ENCODE peak calls at places on chromosomes 1 and 21, in seven cellular contexts. Z is H1, E is K562, Q is SK-N-SH, N is GM12878, J is HepG2, S is GM12892. W is an unnamed sample.

GRCh38 chr1:8409107-8409506 is 91.2 kb downstream of the SLC45A1 start:
- DNase-seq in Z (no peak), E (peak), Q (no peak), N (no peak), J (peak), S (no peak), W (peak)

GRCh38 chr1:9689971-9690381 is 38.4 kb downstream of the PIK3CD start:
- DNase-seq in Z (no peak), E (peak), Q (peak), N (no peak), J (no peak), S (no peak), W (no peak)

GRCh38 chr1:12071892-12072291 is 8.8 kb downstream of the TNFRSF8 start:
- DNase-seq in Z (no peak), E (no peak), Q (no peak), N (no peak), J (no peak), S (no peak), W (no peak)

GRCh38 chr1:60279798-60280197 is 206.2 kb upstream of the C1orf87 start:
- DNase-seq in Z (no peak), E (no peak), Q (no peak), N (no peak), J (no peak), S (no peak), W (no peak)

GRCh38 chr1:87279966-87280535 is 48.6 kb upstream of the LMO4 start:
- DNase-seq in Z (no peak), E (no peak), Q (no peak), N (no peak), J (no peak), S (no peak), W (no peak)

GRCh38 chr1:198444792-198445191 is 95.7 kb downstream of the ATP6V1G3 start:
- DNase-seq in Z (no peak), E (no peak), Q (no peak), N (no peak), J (no peak), S (no peak), W (no peak)

GRCh38 chr1:14626869-14627607 is 28.6 kb downstream of the KAZN start:
- DNase-seq in Z (no peak), E (peak), Q (peak), N (no peak), J (no peak), S (no peak), W (no peak)

GRCh38 chr1:23810818-23811420 is 10.4 kb upstream of the GALE start:
- DNase-seq in Z (no peak), E (peak), Q (peak), N (peak), J (no peak), S (peak), W (no peak)

GRCh38 chr1:30033276-30034104 is 689.9 kb downstream of the MATN1 start:
- DNase-seq in Z (no peak), E (no peak), Q (no peak), N (no peak), J (no peak), S (no peak), W (no peak)

GRCh38 chr21:25858328-25858727 is 123.6 kb downstream of the GABPA start:
- DNase-seq in Z (no peak), E (no peak), Q (no peak), N (no peak), J (no peak), S (no peak), W (no peak)

GRCh38 chr1:51644533-51645197 is 27.8 kb downstream of the OSBPL9 start:
- DNase-seq in Z (peak), E (no peak), Q (no peak), N (no peak), J (no peak), S (no peak), W (no peak)

GRCh38 chr1:170073893-170074249 is 624 bp downstream of the KIFAP3 start:
- DNase-seq in Z (no peak), E (no peak), Q (no peak), N (no peak), J (no peak), S (no peak), W (no peak)

GRCh38 chr1:181486098-181486420 is 2.7 kb downstream of the CACNA1E start:
- DNase-seq in Z (no peak), E (no peak), Q (no peak), N (no peak), J (no peak), S (no peak), W (no peak)

GRCh38 chr1:41419584-41420295 is 58.5 kb downstream of the FOXO6 start:
- DNase-seq in Z (no peak), E (no peak), Q (no peak), N (no peak), J (no peak), S (no peak), W (no peak)

GRCh38 chr1:41420351-41420750 is 59.1 kb downstream of the FOXO6 start:
- DNase-seq in Z (no peak), E (no peak), Q (no peak), N (no peak), J (no peak), S (no peak), W (no peak)

GRCh38 chr1:41417335-41417682 is 56.1 kb downstream of the FOXO6 start:
- DNase-seq in Z (no peak), E (no peak), Q (no peak), N (no peak), J (no peak), S (no peak), W (no peak)

GRCh38 chr1:41417746-41418145 is 56.5 kb downstream of the FOXO6 start:
- DNase-seq in Z (no peak), E (no peak), Q (no peak), N (no peak), J (no peak), S (no peak), W (no peak)

DNA sequence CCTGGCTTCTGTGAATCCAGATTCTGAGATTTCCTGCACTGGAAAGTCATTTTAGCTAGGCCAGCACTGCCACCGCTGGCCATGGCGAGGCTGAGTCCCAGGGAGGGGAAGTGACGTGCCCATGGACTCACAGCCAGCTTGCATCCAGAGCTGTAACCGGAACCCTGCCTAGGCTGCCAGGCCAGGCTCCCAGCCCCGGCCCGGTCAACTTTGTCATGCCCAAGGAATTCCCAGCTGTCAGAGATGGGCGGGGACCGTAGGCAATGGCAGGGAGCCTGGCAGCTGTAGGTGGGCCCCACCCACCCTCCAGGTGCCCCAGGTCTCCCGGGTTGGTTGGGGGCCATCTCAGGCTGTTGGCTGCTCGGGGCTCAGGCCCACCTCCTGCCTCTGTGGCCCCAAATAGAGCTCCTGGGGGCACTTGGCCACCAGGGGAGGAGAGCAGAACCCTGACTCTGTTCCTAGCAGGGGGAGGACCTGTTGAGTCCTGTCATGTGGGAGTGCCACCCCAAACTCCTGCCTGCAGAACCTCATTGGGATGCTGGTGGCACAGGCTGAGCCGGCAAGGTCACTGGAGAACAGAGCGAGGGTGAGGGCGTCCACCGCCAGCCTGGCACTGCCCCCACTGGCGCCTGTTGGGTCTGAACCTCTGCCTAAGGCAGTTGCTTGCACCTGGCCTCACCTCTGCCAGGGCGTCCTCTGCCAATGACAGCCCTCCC is 57.8 kb downstream of the FOXO6 start:
- DNase-seq in Z (no peak), E (no peak), Q (no peak), N (no peak), J (peak), S (no peak), W (no peak)
- TF ChIP-seq TAF1 in Z (no peak), E (no peak), Q (peak), N (no peak), J (no peak), S (no peak), W (no peak)

DNA sequence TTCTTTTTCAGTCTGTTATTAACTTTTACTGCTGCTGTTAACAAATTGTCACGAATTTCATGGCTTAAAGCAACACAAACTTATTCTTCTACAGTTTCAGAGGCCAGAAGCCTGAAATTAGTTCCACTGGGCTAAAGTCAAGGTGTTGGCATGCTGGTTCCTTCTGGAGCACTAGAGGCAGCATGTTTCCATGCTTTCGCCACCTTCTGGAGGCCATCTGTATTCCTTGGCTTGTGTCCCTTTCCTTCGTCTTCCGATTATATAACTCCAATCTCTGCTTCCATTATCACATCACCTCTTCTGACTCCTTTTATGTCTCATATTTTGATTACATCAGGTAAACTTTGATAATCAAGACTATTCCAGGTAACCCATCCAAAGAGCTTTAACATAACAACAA is 1742.1 kb downstream of the BRINP3 start:
- DNase-seq in Z (no peak), E (no peak), Q (no peak), N (no peak), J (peak), S (no peak), W (no peak)
- TF ChIP-seq TAF1 in Z (no peak), E (no peak), Q (no peak), N (no peak), J (no peak), S (no peak), W (no peak)

DNA sequence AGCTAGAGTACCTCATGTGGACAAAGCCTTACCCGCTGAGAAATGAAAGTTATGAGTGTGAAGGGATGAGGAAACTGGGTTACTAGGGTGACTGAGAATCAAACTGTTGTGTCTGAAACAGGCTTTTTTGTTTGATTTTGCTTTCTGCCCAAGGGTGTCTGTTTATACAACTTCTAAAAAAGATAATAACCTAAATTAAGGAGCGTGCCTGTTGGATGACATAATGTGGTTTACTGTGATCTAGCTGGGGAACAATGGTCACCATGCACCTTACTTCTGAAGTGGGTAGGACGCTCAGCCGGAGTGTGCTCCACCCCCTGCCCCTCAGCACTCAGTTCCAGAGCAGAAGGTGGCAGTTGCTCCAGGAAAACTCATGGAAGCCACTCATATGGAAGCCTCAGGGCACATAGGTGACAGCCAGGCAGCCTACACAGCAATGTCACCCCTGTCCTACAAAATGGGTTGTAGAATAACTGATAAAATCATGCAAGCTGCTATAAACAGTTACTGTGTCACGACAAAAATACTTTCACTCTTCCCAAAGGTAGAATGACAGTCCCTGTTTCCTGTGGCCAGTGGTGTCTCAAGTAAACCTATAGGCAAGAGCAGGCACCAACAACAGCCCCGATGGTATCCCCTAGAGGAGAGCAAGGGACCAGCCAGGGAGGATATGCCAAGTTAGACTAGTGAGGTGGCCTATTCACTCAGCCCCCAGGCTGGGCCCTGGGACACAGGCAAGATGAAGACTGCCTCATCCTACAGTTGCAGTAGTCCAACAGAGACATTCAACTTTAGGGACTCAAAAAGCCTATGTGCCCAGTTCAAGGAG is 29.3 kb downstream of the SIPA1L2 start:
- DNase-seq in Z (no peak), E (no peak), Q (no peak), N (no peak), J (no peak), S (no peak), W (no peak)
- TF ChIP-seq TAF1 in Z (no peak), E (no peak), Q (no peak), N (no peak), J (no peak), S (no peak), W (no peak)

GRCh38 chr1:184771190-184771691 is 16.6 kb upstream of the EDEM3 start:
- DNase-seq in Z (no peak), E (peak), Q (no peak), N (no peak), J (no peak), S (no peak), W (no peak)
- TF ChIP-seq TAF1 in Z (no peak), E (peak), Q (no peak), N (no peak), J (no peak), S (no peak), W (no peak)

GRCh38 chr1:241600496-241600901 is 39.7 kb downstream of the CHML start:
- DNase-seq in Z (no peak), E (no peak), Q (no peak), N (peak), J (no peak), S (no peak), W (no peak)

GRCh38 chr1:241593186-241593585 is 47.0 kb downstream of the CHML start:
- DNase-seq in Z (no peak), E (no peak), Q (no peak), N (no peak), J (no peak), S (no peak), W (no peak)

GRCh38 chr1:241603626-241604337 is 36.4 kb downstream of the CHML start:
- DNase-seq in Z (no peak), E (no peak), Q (no peak), N (no peak), J (no peak), S (no peak), W (no peak)

GRCh38 chr1:241596633-241597032 is 43.5 kb downstream of the CHML start:
- DNase-seq in Z (no peak), E (no peak), Q (no peak), N (no peak), J (no peak), S (no peak), W (no peak)

DNA sequence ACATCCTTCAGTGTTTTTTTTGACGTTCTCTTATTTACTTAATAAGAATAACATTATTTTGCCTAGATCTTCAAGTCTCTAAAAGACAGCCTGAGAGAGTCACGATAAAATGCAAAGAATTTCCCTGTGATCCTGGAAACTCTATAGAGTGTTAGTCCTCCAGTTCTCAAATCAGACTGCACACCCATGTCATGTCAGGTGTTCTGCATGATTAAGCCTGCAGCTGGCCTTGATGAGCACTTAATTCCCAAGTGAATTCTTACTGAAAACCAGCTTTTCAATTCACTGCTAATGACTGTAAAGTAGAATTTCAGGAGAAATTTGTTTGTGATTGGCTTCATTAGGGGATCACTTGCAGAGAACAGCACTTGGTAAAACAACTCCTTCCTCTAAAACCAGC is 41.9 kb downstream of the CHML start:
- DNase-seq in Z (no peak), E (no peak), Q (no peak), N (peak), J (no peak), S (no peak), W (no peak)
- TF ChIP-seq TAF1 in Z (no peak), E (no peak), Q (no peak), N (no peak), J (no peak), S (no peak), W (no peak)

DNA sequence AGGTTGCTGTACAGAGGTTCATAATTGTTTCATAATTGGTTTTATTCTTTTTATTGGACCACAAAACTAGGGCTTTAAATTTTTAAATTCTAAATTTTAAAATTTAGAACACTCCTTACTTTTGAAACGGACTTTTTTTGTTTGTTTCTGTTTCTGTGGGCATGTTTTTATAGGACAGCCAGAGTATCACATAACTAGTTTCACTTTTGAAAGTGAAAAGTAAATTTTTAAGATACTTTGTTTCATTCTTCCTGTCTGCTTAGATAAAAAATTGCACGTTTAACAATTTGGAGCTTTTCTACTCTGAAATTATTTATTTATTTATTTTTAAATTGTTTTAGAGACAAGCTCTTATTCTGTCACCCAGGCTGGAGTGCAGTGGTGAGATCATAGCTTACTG is 29.7 kb downstream of the MDM4 start:
- DNase-seq in Z (no peak), E (no peak), Q (no peak), N (no peak), J (no peak), S (no peak), W (no peak)
- TF ChIP-seq TAF1 in Z (no peak), E (no peak), Q (no peak), N (no peak), J (no peak), S (no peak), W (no peak)

GRCh38 chr1:3814065-3814464 is 17.8 kb upstream of the LRRC47 start:
- DNase-seq in Z (no peak), E (no peak), Q (no peak), N (no peak), J (no peak), S (no peak), W (no peak)

GRCh38 chr1:3817821-3818597 is 21.7 kb upstream of the LRRC47 start:
- DNase-seq in Z (no peak), E (no peak), Q (no peak), N (no peak), J (no peak), S (no peak), W (no peak)

GRCh38 chr1:3817138-3817740 is 20.9 kb upstream of the LRRC47 start:
- DNase-seq in Z (no peak), E (no peak), Q (no peak), N (no peak), J (no peak), S (no peak), W (no peak)

GRCh38 chr1:3814771-3815561 is 18.7 kb upstream of the LRRC47 start:
- DNase-seq in Z (no peak), E (no peak), Q (no peak), N (no peak), J (no peak), S (no peak), W (no peak)

GRCh38 chr1:3816331-3817137 is 20.2 kb upstream of the LRRC47 start:
- DNase-seq in Z (no peak), E (no peak), Q (no peak), N (no peak), J (no peak), S (no peak), W (no peak)
- TF ChIP-seq TAF1 in Z (no peak), E (no peak), Q (no peak), N (no peak), J (no peak), S (no peak), W (no peak)